ENCODE peak calls at places on chromosomes 12 and 14, in nine cellular contexts. W is suprapubic skin; Y is testis; I is HL-60; X is CD4-positive, alpha-beta T cell; T is heart left ventricle; U is psoas muscle; E is fibroblast of lung; O is foreskin keratinocyte. G is an unnamed sample.

GRCh38 chr12:49882248-49882850 is 21.4 kb downstream of the FAIM2 start:
- DNase-seq in I (no peak), T (no peak), O (no peak), W (no peak), Y (no peak), U (no peak), E (peak; percentile 33), X (no peak), G (peak; percentile 67)

GRCh38 chr14:86057018-86057667 is 527.2 kb downstream of the FLRT2 start:
- DNase-seq in O (peak; percentile 2), W (no peak), T (no peak), X (no peak), U (no peak), Y (peak; percentile 44), E (peak; percentile 8), I (peak; percentile 28), G (peak; percentile 45)

GRCh38 chr12:18323159-18323558 is 61.8 kb downstream of the PIK3C2G start:
- DNase-seq in W (no peak), X (no peak), U (no peak), I (no peak), Y (no peak), E (peak; percentile 54), O (no peak), T (no peak), G (no peak)

GRCh38 chr14:30528119-30528518 is 30.8 kb upstream of the G2E3 start:
- DNase-seq in U (no peak), T (no peak), I (no peak), Y (no peak), W (no peak), O (no peak), X (no peak), E (no peak), G (no peak)

GRCh38 chr14:80996049-80996901 is 40.9 kb downstream of the TSHR start:
- DNase-seq in W (no peak), U (no peak), T (peak; percentile 26), O (peak; percentile 78), X (no peak), E (peak; percentile 72), Y (peak; percentile 53), I (peak; percentile 62), G (peak; percentile 53)

GRCh38 chr14:73267474-73267873 is 30.2 kb downstream of the PAPLN start:
- DNase-seq in Y (no peak), T (no peak), E (no peak), O (no peak), U (no peak), X (no peak), W (no peak), I (no peak), G (no peak)

GRCh38 chr14:99971929-99972747 is 93.1 kb upstream of the EVL start:
- DNase-seq in X (no peak), E (no peak), O (no peak), Y (no peak), T (no peak), I (peak; percentile 9), U (no peak), W (no peak), G (peak; percentile 18)

GRCh38 chr14:80388980-80389711 is 177.8 kb upstream of the DIO2 start:
- DNase-seq in Y (no peak), W (no peak), O (peak; percentile 91), E (peak; percentile 99), I (no peak), U (no peak), T (no peak), X (no peak), G (no peak)

GRCh38 chr12:80170915-80171314 is 71.6 kb downstream of the OTOGL start:
- DNase-seq in Y (no peak), T (no peak), X (no peak), W (no peak), U (no peak), I (no peak), O (no peak), E (no peak), G (no peak)

GRCh38 chr14:76576047-76576741 is 185.1 kb upstream of the VASH1 start:
- DNase-seq in Y (no peak), U (no peak), W (no peak), O (peak; percentile 16), E (peak; percentile 2), T (peak; percentile 24), X (no peak), I (no peak), G (no peak)

GRCh38 chr12:93022603-93023340 is 93.7 kb upstream of the EEA1 start:
- DNase-seq in Y (no peak), W (no peak), O (no peak), T (no peak), I (no peak), E (peak; percentile 76), U (no peak), X (no peak), G (peak; percentile 40)

GRCh38 chr14:21070083-21070609 is at the start of gene ARHGEF40:
- DNase-seq in Y (no peak), I (no peak), X (no peak), U (peak; percentile 86), E (peak; percentile 58), T (peak; percentile 80), O (no peak), W (no peak), G (peak; percentile 61)

GRCh38 chr12:70031046-70031445 is 206.0 kb downstream of the MYRFL start:
- DNase-seq in I (no peak), X (no peak), O (peak; percentile 60), Y (no peak), W (no peak), T (no peak), E (no peak), U (no peak), G (no peak)

GRCh38 chr12:80187660-80188090 is 88.3 kb downstream of the OTOGL start:
- DNase-seq in U (no peak), X (no peak), E (peak; percentile 67), T (peak; percentile 70), I (no peak), Y (no peak), O (no peak), W (no peak), G (no peak)

GRCh38 chr12:117718559-117718958 is 250.2 kb downstream of the KSR2 start:
- DNase-seq in U (no peak), I (no peak), E (no peak), Y (no peak), O (no peak), T (peak; percentile 32), W (no peak), X (no peak), G (no peak)

GRCh38 chr14:103762547-103762946 is 46.9 kb downstream of the ZFYVE21 start:
- DNase-seq in O (no peak), I (peak; percentile 88), U (no peak), Y (no peak), E (no peak), W (no peak), T (no peak), X (no peak), G (no peak)

GRCh38 chr14:105855893-105856675 is 329.7 kb downstream of the TMEM121 start:
- DNase-seq in E (no peak), U (no peak), O (no peak), I (no peak), X (no peak), T (no peak), Y (peak; percentile 8), W (peak; percentile 41), G (no peak)

GRCh38 chr12:130451001-130451930 is 113.6 kb downstream of the PIWIL1 start:
- DNase-seq in X (no peak), U (no peak), O (no peak), W (no peak), Y (no peak), I (no peak), E (no peak), T (no peak), G (no peak)

GRCh38 chr12:936377-937345 is 12.8 kb downstream of the RAD52 start:
- DNase-seq in E (no peak), Y (no peak), X (no peak), I (no peak), W (no peak), O (no peak), T (no peak), U (no peak), G (no peak)
- H3K27ac ChIP-seq in E (no peak overlapping the region), Y (no peak overlapping the region), X (no peak overlapping the region), I (no peak overlapping the region), W (no peak overlapping the region), O (no peak overlapping the region), T (no peak overlapping the region), U (no peak overlapping the region), G (no peak overlapping the region)

DNA sequence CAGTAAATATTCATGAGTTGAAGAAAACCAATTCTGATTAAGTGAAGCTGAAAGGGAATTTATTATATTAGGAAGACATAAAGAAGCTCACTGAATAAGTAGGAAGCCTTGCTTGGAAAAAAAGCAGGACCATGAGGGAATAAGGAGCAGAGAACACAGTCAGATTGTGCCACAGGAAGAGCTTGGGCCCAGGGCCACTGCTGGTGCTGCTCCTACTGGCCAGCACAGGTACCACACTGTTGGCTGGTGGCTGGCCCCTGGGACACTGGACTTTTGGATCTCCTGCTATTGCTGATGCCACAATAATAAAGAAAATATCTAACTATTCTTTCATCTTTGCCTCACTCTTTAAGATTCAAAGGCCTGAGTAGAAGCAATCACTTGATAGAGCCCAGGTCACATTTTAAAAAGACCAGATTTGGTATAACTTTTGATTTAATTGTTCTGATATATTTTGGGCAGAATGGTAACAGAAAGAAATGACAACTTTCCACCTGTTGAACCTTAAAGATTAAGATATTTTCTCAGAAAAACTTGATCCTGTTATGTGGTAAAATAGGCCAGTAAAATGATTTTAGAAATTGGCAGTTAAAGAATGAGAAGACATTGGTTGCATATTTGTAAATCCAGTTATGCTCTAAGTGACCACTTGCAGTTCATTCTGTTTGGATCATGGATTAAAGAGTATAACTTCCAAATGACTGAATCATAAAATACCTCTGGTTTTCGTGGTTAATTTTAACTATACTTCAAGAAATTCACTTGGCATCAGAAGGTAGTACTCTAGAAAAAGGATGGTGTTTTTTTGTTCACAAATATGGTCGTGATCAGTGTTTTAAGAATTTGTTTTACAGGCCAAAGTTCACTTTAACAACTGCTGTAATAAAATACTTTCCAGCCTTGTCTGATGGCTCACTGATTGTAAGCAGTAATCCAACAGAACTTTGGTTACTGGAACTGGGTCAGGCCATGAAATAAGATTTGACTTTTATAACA is 68.3 kb downstream of the DERA start:
- DNase-seq in T (no peak), I (no peak), Y (no peak), U (no peak), W (no peak), O (peak; percentile 47), E (peak; percentile 97), X (no peak), G (peak; percentile 19)
- TF ChIP-seq CTCF in T (peak; percentile 15), I (no peak), Y (no peak), U (peak; percentile 50), W (peak; percentile 42), O (peak; percentile 61), E (peak; percentile 61), X (no peak), G (peak; percentile 82)

GRCh38 chr14:52023518-52023917 is 34.2 kb downstream of the RTRAF start:
- DNase-seq in Y (no peak), U (no peak), W (no peak), T (peak; percentile 56), I (no peak), E (peak; percentile 86), O (peak; percentile 54), X (no peak), G (no peak)
- H3K27ac ChIP-seq in Y (no peak overlapping the region), U (no peak overlapping the region), W (no peak overlapping the region), T (peak overlapping the region; percentile 68), I (no peak overlapping the region), E (no peak overlapping the region), O (no peak overlapping the region), X (no peak overlapping the region), G (no peak overlapping the region)

DNA sequence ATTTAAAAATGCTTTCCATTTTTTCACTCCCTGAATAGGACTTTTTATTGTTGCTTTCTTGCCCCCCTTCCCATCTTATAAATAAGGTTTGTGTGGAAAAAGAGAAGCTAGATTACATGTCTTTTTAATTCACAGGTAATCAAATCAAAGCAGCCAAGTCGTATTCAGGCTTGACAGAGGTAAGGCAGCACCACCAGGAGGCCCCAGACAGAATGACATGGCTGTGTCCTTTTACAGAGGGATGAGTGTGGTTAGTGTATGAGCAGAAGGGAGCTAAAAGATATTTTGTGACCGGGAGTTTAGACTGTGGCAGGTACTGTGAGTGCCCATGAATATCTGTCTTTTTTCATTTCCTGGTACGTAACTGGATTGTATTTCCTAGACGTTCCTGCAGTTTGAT is 596.1 kb downstream of the ETNK1 start:
- DNase-seq in W (no peak), T (no peak), O (peak; percentile 14), I (no peak), X (no peak), U (no peak), E (no peak), Y (peak; percentile 15), G (peak; percentile 41)
- TF ChIP-seq CTCF in W (no peak), T (no peak), O (peak; percentile 60), I (no peak), X (no peak), U (no peak), E (peak; percentile 40), Y (no peak), G (peak; percentile 66)